ENCODE peak calls at places on chromosomes 1 and 21, in seven cellular contexts. One of them, this sample, is unnamed.

GRCh38 chr1:30451532-30452125 is 271.8 kb downstream of the MATN1 start:
- DNase-seq in fibroblast of pulmonary artery: no peak
- DNase-seq in GM23338: no peak
- DNase-seq in fibroblast of the aortic adventitia: no peak
- DNase-seq in psoas muscle: no peak
- DNase-seq in H7: no peak
- DNase-seq in H9: peak; percentile 8
- DNase-seq in this sample: no peak

GRCh38 chr1:118900643-118901440 is 87.3 kb downstream of the TBX15 start:
- DNase-seq in fibroblast of pulmonary artery: no peak
- DNase-seq in GM23338: no peak
- DNase-seq in fibroblast of the aortic adventitia: no peak
- DNase-seq in psoas muscle: no peak
- DNase-seq in H7: no peak
- DNase-seq in H9: no peak
- DNase-seq in this sample: no peak

GRCh38 chr1:183477986-183478781 is 5.9 kb downstream of the SMG7 start:
- DNase-seq in fibroblast of pulmonary artery: no peak
- DNase-seq in GM23338: no peak
- DNase-seq in fibroblast of the aortic adventitia: no peak
- DNase-seq in psoas muscle: no peak
- DNase-seq in H7: no peak
- DNase-seq in H9: no peak
- DNase-seq in this sample: no peak

GRCh38 chr1:109621402-109622101 is 1.9 kb downstream of the AMPD2 start:
- DNase-seq in fibroblast of pulmonary artery: no peak
- DNase-seq in GM23338: no peak
- DNase-seq in fibroblast of the aortic adventitia: no peak
- DNase-seq in psoas muscle: peak; percentile 32
- DNase-seq in H7: peak; percentile 33
- DNase-seq in H9: no peak
- DNase-seq in this sample: no peak

GRCh38 chr1:81650741-81651140 is 150.0 kb upstream of the ADGRL2 start:
- DNase-seq in fibroblast of pulmonary artery: peak; percentile 10
- DNase-seq in GM23338: no peak
- DNase-seq in fibroblast of the aortic adventitia: no peak
- DNase-seq in psoas muscle: no peak
- DNase-seq in H7: no peak
- DNase-seq in H9: no peak
- DNase-seq in this sample: no peak

GRCh38 chr1:94783342-94784264 is 36.6 kb upstream of the SLC44A3 start:
- DNase-seq in fibroblast of pulmonary artery: peak; percentile 87
- DNase-seq in GM23338: no peak
- DNase-seq in fibroblast of the aortic adventitia: peak; percentile 98
- DNase-seq in psoas muscle: peak; percentile 88
- DNase-seq in H7: no peak
- DNase-seq in H9: no peak
- DNase-seq in this sample: peak; percentile 94

GRCh38 chr1:162177126-162177525 is 107.6 kb downstream of the NOS1AP start:
- DNase-seq in fibroblast of pulmonary artery: no peak
- DNase-seq in GM23338: no peak
- DNase-seq in fibroblast of the aortic adventitia: no peak
- DNase-seq in psoas muscle: no peak
- DNase-seq in H7: peak; percentile 17
- DNase-seq in H9: no peak
- DNase-seq in this sample: no peak

GRCh38 chr1:17369466-17369865 is 2.5 kb upstream of the PADI6 start:
- DNase-seq in fibroblast of pulmonary artery: peak; percentile 3
- DNase-seq in GM23338: no peak
- DNase-seq in fibroblast of the aortic adventitia: no peak
- DNase-seq in psoas muscle: no peak
- DNase-seq in H7: no peak
- DNase-seq in H9: peak; percentile 49
- DNase-seq in this sample: no peak

GRCh38 chr1:27508139-27508665 is 18.2 kb upstream of the WASF2 start:
- DNase-seq in fibroblast of pulmonary artery: no peak
- DNase-seq in GM23338: peak; percentile 66
- DNase-seq in fibroblast of the aortic adventitia: no peak
- DNase-seq in psoas muscle: peak; percentile 39
- DNase-seq in H7: peak; percentile 80
- DNase-seq in H9: peak; percentile 60
- DNase-seq in this sample: no peak

GRCh38 chr1:162497104-162497722 is 405 bp upstream of the UHMK1 start:
- DNase-seq in fibroblast of pulmonary artery: no peak
- DNase-seq in GM23338: peak; percentile 40
- DNase-seq in fibroblast of the aortic adventitia: no peak
- DNase-seq in psoas muscle: no peak
- DNase-seq in H7: no peak
- DNase-seq in H9: no peak
- DNase-seq in this sample: no peak

GRCh38 chr21:34890258-34890723 is 158.8 kb downstream of the RUNX1 start:
- DNase-seq in fibroblast of pulmonary artery: no peak
- DNase-seq in GM23338: peak; percentile 76
- DNase-seq in fibroblast of the aortic adventitia: no peak
- DNase-seq in psoas muscle: no peak
- DNase-seq in H7: no peak
- DNase-seq in H9: peak; percentile 61
- DNase-seq in this sample: no peak

GRCh38 chr1:234727018-234727757 is 117.2 kb upstream of the IRF2BP2 start:
- DNase-seq in fibroblast of pulmonary artery: no peak
- DNase-seq in GM23338: peak; percentile 26
- DNase-seq in fibroblast of the aortic adventitia: no peak
- DNase-seq in psoas muscle: no peak
- DNase-seq in H7: peak; percentile 40
- DNase-seq in H9: no peak
- DNase-seq in this sample: no peak

GRCh38 chr1:50329332-50329932 is 93.8 kb downstream of the DMRTA2 start:
- DNase-seq in fibroblast of pulmonary artery: no peak
- DNase-seq in GM23338: peak; percentile 39
- DNase-seq in fibroblast of the aortic adventitia: peak; percentile 2
- DNase-seq in psoas muscle: no peak
- DNase-seq in H7: peak; percentile 57
- DNase-seq in H9: no peak
- DNase-seq in this sample: no peak

This sample was measured in kidney glomerular epithelial cell.